ENCODE peak calls at places on chromosomes 6 and 20, in seven cellular contexts. One of them, this sample, is unnamed.

GRCh38 chr20:21515300-21516179 is 1.7 kb upstream of the NKX2-2 start:
- DNase-seq in omental fat pad: no peak
- DNase-seq in stimulated activated CD8-positive, alpha-beta memory T cell treated with anti-CD3 and anti-CD28 coated beads, Interleukin-7, amount 100 ng/mL, for 1 hour: no peak
- DNase-seq in NCI-H146: no peak
- DNase-seq in kidney: no peak
- DNase-seq in AG09309: no peak
- DNase-seq in activated gamma-delta T cell: no peak
- DNase-seq in this sample: no peak

GRCh38 chr6:53465732-53466131 is 79.2 kb downstream of the GCLC start:
- DNase-seq in activated gamma-delta T cell: no peak
- DNase-seq in kidney: no peak
- DNase-seq in omental fat pad: no peak
- DNase-seq in AG09309: no peak
- DNase-seq in NCI-H146: no peak
- DNase-seq in stimulated activated CD8-positive, alpha-beta memory T cell treated with anti-CD3 and anti-CD28 coated beads, Interleukin-7, amount 100 ng/mL, for 1 hour: no peak
- DNase-seq in this sample: no peak

GRCh38 chr6:53152576-53152975 is 3.9 kb upstream of the GCM1 start:
- DNase-seq in NCI-H146: no peak
- DNase-seq in AG09309: no peak
- DNase-seq in activated gamma-delta T cell: no peak
- DNase-seq in omental fat pad: no peak
- DNase-seq in kidney: no peak
- DNase-seq in stimulated activated CD8-positive, alpha-beta memory T cell treated with anti-CD3 and anti-CD28 coated beads, Interleukin-7, amount 100 ng/mL, for 1 hour: no peak
- DNase-seq in this sample: no peak

GRCh38 chr20:33187491-33187890 is 19.5 kb downstream of the BPIFA2 start:
- DNase-seq in NCI-H146: no peak
- DNase-seq in AG09309: no peak
- DNase-seq in kidney: no peak
- DNase-seq in omental fat pad: no peak
- DNase-seq in activated gamma-delta T cell: no peak
- DNase-seq in stimulated activated CD8-positive, alpha-beta memory T cell treated with anti-CD3 and anti-CD28 coated beads, Interleukin-7, amount 100 ng/mL, for 1 hour: no peak
- DNase-seq in this sample: no peak

GRCh38 chr20:60108397-60108796 is 150.2 kb downstream of the CDH26 start:
- DNase-seq in AG09309: peak; percentile 11
- DNase-seq in NCI-H146: no peak
- DNase-seq in activated gamma-delta T cell: no peak
- DNase-seq in kidney: no peak
- DNase-seq in stimulated activated CD8-positive, alpha-beta memory T cell treated with anti-CD3 and anti-CD28 coated beads, Interleukin-7, amount 100 ng/mL, for 1 hour: no peak
- DNase-seq in omental fat pad: no peak
- DNase-seq in this sample: no peak

GRCh38 chr6:34528996-34529664 is 27.0 kb downstream of the SPDEF start:
- DNase-seq in stimulated activated CD8-positive, alpha-beta memory T cell treated with anti-CD3 and anti-CD28 coated beads, Interleukin-7, amount 100 ng/mL, for 1 hour: no peak
- DNase-seq in NCI-H146: no peak
- DNase-seq in AG09309: no peak
- DNase-seq in activated gamma-delta T cell: no peak
- DNase-seq in omental fat pad: no peak
- DNase-seq in kidney: no peak
- DNase-seq in this sample: no peak

GRCh38 chr6:124040655-124041054 is 237.0 kb downstream of the NKAIN2 start:
- DNase-seq in omental fat pad: no peak
- DNase-seq in activated gamma-delta T cell: no peak
- DNase-seq in AG09309: no peak
- DNase-seq in stimulated activated CD8-positive, alpha-beta memory T cell treated with anti-CD3 and anti-CD28 coated beads, Interleukin-7, amount 100 ng/mL, for 1 hour: no peak
- DNase-seq in kidney: no peak
- DNase-seq in NCI-H146: no peak
- DNase-seq in this sample: no peak

GRCh38 chr20:46178891-46179290 is 60.8 kb downstream of the CD40 start:
- DNase-seq in AG09309: no peak
- DNase-seq in stimulated activated CD8-positive, alpha-beta memory T cell treated with anti-CD3 and anti-CD28 coated beads, Interleukin-7, amount 100 ng/mL, for 1 hour: no peak
- DNase-seq in NCI-H146: no peak
- DNase-seq in activated gamma-delta T cell: no peak
- DNase-seq in kidney: no peak
- DNase-seq in omental fat pad: no peak
- DNase-seq in this sample: no peak

GRCh38 chr20:54550776-54551396 is 75.5 kb downstream of the DOK5 start:
- DNase-seq in activated gamma-delta T cell: no peak
- DNase-seq in AG09309: no peak
- DNase-seq in omental fat pad: no peak
- DNase-seq in kidney: no peak
- DNase-seq in stimulated activated CD8-positive, alpha-beta memory T cell treated with anti-CD3 and anti-CD28 coated beads, Interleukin-7, amount 100 ng/mL, for 1 hour: no peak
- DNase-seq in NCI-H146: no peak
- DNase-seq in this sample: no peak

GRCh38 chr6:149013932-149014331 is 267.1 kb downstream of the UST start:
- DNase-seq in kidney: no peak
- DNase-seq in AG09309: no peak
- DNase-seq in stimulated activated CD8-positive, alpha-beta memory T cell treated with anti-CD3 and anti-CD28 coated beads, Interleukin-7, amount 100 ng/mL, for 1 hour: no peak
- DNase-seq in NCI-H146: no peak
- DNase-seq in activated gamma-delta T cell: no peak
- DNase-seq in omental fat pad: no peak
- DNase-seq in this sample: no peak

GRCh38 chr20:44780226-44780625 is 30.1 kb downstream of the RIMS4 start:
- DNase-seq in NCI-H146: no peak
- DNase-seq in activated gamma-delta T cell: no peak
- DNase-seq in AG09309: no peak
- DNase-seq in omental fat pad: no peak
- DNase-seq in kidney: no peak
- DNase-seq in stimulated activated CD8-positive, alpha-beta memory T cell treated with anti-CD3 and anti-CD28 coated beads, Interleukin-7, amount 100 ng/mL, for 1 hour: peak; percentile 11
- DNase-seq in this sample: no peak

GRCh38 chr6:20096506-20096905 is 115.8 kb downstream of the MBOAT1 start:
- DNase-seq in kidney: no peak
- DNase-seq in NCI-H146: peak; percentile 63
- DNase-seq in stimulated activated CD8-positive, alpha-beta memory T cell treated with anti-CD3 and anti-CD28 coated beads, Interleukin-7, amount 100 ng/mL, for 1 hour: no peak
- DNase-seq in omental fat pad: no peak
- DNase-seq in activated gamma-delta T cell: no peak
- DNase-seq in AG09309: no peak
- DNase-seq in this sample: no peak

GRCh38 chr6:169643521-169643920 is 58.3 kb downstream of the WDR27 start:
- DNase-seq in NCI-H146: no peak
- DNase-seq in activated gamma-delta T cell: no peak
- DNase-seq in AG09309: no peak
- DNase-seq in stimulated activated CD8-positive, alpha-beta memory T cell treated with anti-CD3 and anti-CD28 coated beads, Interleukin-7, amount 100 ng/mL, for 1 hour: no peak
- DNase-seq in omental fat pad: no peak
- DNase-seq in kidney: no peak
- DNase-seq in this sample: no peak

GRCh38 chr20:37804584-37805566 is 98.1 kb upstream of the VSTM2L start:
- DNase-seq in AG09309: no peak
- DNase-seq in activated gamma-delta T cell: no peak
- DNase-seq in omental fat pad: no peak
- DNase-seq in NCI-H146: no peak
- DNase-seq in stimulated activated CD8-positive, alpha-beta memory T cell treated with anti-CD3 and anti-CD28 coated beads, Interleukin-7, amount 100 ng/mL, for 1 hour: no peak
- DNase-seq in kidney: no peak
- DNase-seq in this sample: no peak

This sample was measured in central memory CD8-positive, alpha-beta T cell.